ENCODE peak calls at places on chromosomes 11 and 22, in ten cellular contexts. One of them, this sample, is unnamed.

GRCh38 chr11:34276465-34276864 is 81.3 kb downstream of the ABTB2 start:
- DNase-seq in kidney glomerular epithelial cell: no peak
- DNase-seq in NK-92 treated with Interleukin-12 subunit alpha and Interleukin-12 subunit beta, amount 100 ng/mL, for 24 hours: no peak
- DNase-seq in GM12864: no peak
- DNase-seq in M059J: no peak
- DNase-seq in K562: no peak
- DNase-seq in activated naive CD8-positive, alpha-beta T cell treated with anti-CD3 and anti-CD28 coated beads, Interleukin-2, amount 50 U/mL, for 24 hours: no peak
- DNase-seq in D341Med: no peak
- DNase-seq in activated CD4-positive, alpha-beta T cell treated with anti-CD3 and anti-CD28 coated beads, Interleukin-2, amount 10 ng/mL, durations not matched to agents 7 days and 5 days: no peak
- DNase-seq in fibroblast of lung: no peak
- DNase-seq in this sample: no peak

GRCh38 chr11:122642971-122643370 is 12.6 kb upstream of the UBASH3B start:
- DNase-seq in activated naive CD8-positive, alpha-beta T cell treated with anti-CD3 and anti-CD28 coated beads, Interleukin-2, amount 50 U/mL, for 24 hours: no peak
- DNase-seq in K562: no peak
- DNase-seq in M059J: peak
- DNase-seq in fibroblast of lung: no peak
- DNase-seq in D341Med: no peak
- DNase-seq in kidney glomerular epithelial cell: peak
- DNase-seq in GM12864: no peak
- DNase-seq in activated CD4-positive, alpha-beta T cell treated with anti-CD3 and anti-CD28 coated beads, Interleukin-2, amount 10 ng/mL, durations not matched to agents 7 days and 5 days: no peak
- DNase-seq in NK-92 treated with Interleukin-12 subunit alpha and Interleukin-12 subunit beta, amount 100 ng/mL, for 24 hours: no peak
- DNase-seq in this sample: peak

GRCh38 chr11:118436639-118437045 is 350 bp downstream of the KMT2A start:
- DNase-seq in activated CD4-positive, alpha-beta T cell treated with anti-CD3 and anti-CD28 coated beads, Interleukin-2, amount 10 ng/mL, durations not matched to agents 7 days and 5 days: peak
- DNase-seq in fibroblast of lung: no peak
- DNase-seq in M059J: peak
- DNase-seq in K562: no peak
- DNase-seq in GM12864: no peak
- DNase-seq in activated naive CD8-positive, alpha-beta T cell treated with anti-CD3 and anti-CD28 coated beads, Interleukin-2, amount 50 U/mL, for 24 hours: peak
- DNase-seq in D341Med: no peak
- DNase-seq in kidney glomerular epithelial cell: no peak
- DNase-seq in NK-92 treated with Interleukin-12 subunit alpha and Interleukin-12 subunit beta, amount 100 ng/mL, for 24 hours: peak
- DNase-seq in this sample: peak

GRCh38 chr11:10926801-10927200 is 68.9 kb upstream of the ZBED5 start:
- DNase-seq in fibroblast of lung: no peak
- DNase-seq in D341Med: no peak
- DNase-seq in NK-92 treated with Interleukin-12 subunit alpha and Interleukin-12 subunit beta, amount 100 ng/mL, for 24 hours: no peak
- DNase-seq in GM12864: no peak
- DNase-seq in M059J: peak
- DNase-seq in activated naive CD8-positive, alpha-beta T cell treated with anti-CD3 and anti-CD28 coated beads, Interleukin-2, amount 50 U/mL, for 24 hours: no peak
- DNase-seq in kidney glomerular epithelial cell: peak
- DNase-seq in activated CD4-positive, alpha-beta T cell treated with anti-CD3 and anti-CD28 coated beads, Interleukin-2, amount 10 ng/mL, durations not matched to agents 7 days and 5 days: no peak
- DNase-seq in K562: no peak
- DNase-seq in this sample: peak

GRCh38 chr22:38823076-38823475 is 20.8 kb downstream of the NPTXR start:
- DNase-seq in fibroblast of lung: no peak
- DNase-seq in GM12864: no peak
- DNase-seq in NK-92 treated with Interleukin-12 subunit alpha and Interleukin-12 subunit beta, amount 100 ng/mL, for 24 hours: no peak
- DNase-seq in activated naive CD8-positive, alpha-beta T cell treated with anti-CD3 and anti-CD28 coated beads, Interleukin-2, amount 50 U/mL, for 24 hours: no peak
- DNase-seq in activated CD4-positive, alpha-beta T cell treated with anti-CD3 and anti-CD28 coated beads, Interleukin-2, amount 10 ng/mL, durations not matched to agents 7 days and 5 days: no peak
- DNase-seq in K562: no peak
- DNase-seq in kidney glomerular epithelial cell: no peak
- DNase-seq in M059J: no peak
- DNase-seq in D341Med: no peak
- DNase-seq in this sample: no peak

GRCh38 chr11:114762437-114762836 is 84.1 kb downstream of the NXPE2 start:
- DNase-seq in fibroblast of lung: peak
- DNase-seq in M059J: peak
- DNase-seq in NK-92 treated with Interleukin-12 subunit alpha and Interleukin-12 subunit beta, amount 100 ng/mL, for 24 hours: no peak
- DNase-seq in K562: peak
- DNase-seq in activated CD4-positive, alpha-beta T cell treated with anti-CD3 and anti-CD28 coated beads, Interleukin-2, amount 10 ng/mL, durations not matched to agents 7 days and 5 days: no peak
- DNase-seq in GM12864: no peak
- DNase-seq in activated naive CD8-positive, alpha-beta T cell treated with anti-CD3 and anti-CD28 coated beads, Interleukin-2, amount 50 U/mL, for 24 hours: peak
- DNase-seq in kidney glomerular epithelial cell: peak
- DNase-seq in D341Med: peak
- DNase-seq in this sample: peak

GRCh38 chr11:113289341-113290187 is 24.8 kb upstream of the TTC12 start:
- DNase-seq in kidney glomerular epithelial cell: no peak
- DNase-seq in NK-92 treated with Interleukin-12 subunit alpha and Interleukin-12 subunit beta, amount 100 ng/mL, for 24 hours: peak
- DNase-seq in M059J: peak
- DNase-seq in activated CD4-positive, alpha-beta T cell treated with anti-CD3 and anti-CD28 coated beads, Interleukin-2, amount 10 ng/mL, durations not matched to agents 7 days and 5 days: peak
- DNase-seq in GM12864: peak
- DNase-seq in fibroblast of lung: peak
- DNase-seq in D341Med: peak
- DNase-seq in K562: peak
- DNase-seq in activated naive CD8-positive, alpha-beta T cell treated with anti-CD3 and anti-CD28 coated beads, Interleukin-2, amount 50 U/mL, for 24 hours: peak
- DNase-seq in this sample: peak

GRCh38 chr11:15199693-15200092 is 85.0 kb downstream of the INSC start:
- DNase-seq in kidney glomerular epithelial cell: peak
- DNase-seq in activated CD4-positive, alpha-beta T cell treated with anti-CD3 and anti-CD28 coated beads, Interleukin-2, amount 10 ng/mL, durations not matched to agents 7 days and 5 days: no peak
- DNase-seq in K562: no peak
- DNase-seq in fibroblast of lung: no peak
- DNase-seq in M059J: peak
- DNase-seq in NK-92 treated with Interleukin-12 subunit alpha and Interleukin-12 subunit beta, amount 100 ng/mL, for 24 hours: no peak
- DNase-seq in GM12864: no peak
- DNase-seq in D341Med: no peak
- DNase-seq in activated naive CD8-positive, alpha-beta T cell treated with anti-CD3 and anti-CD28 coated beads, Interleukin-2, amount 50 U/mL, for 24 hours: no peak
- DNase-seq in this sample: peak

GRCh38 chr11:35796542-35796941 is 134.0 kb downstream of the TRIM44 start:
- DNase-seq in K562: no peak
- DNase-seq in NK-92 treated with Interleukin-12 subunit alpha and Interleukin-12 subunit beta, amount 100 ng/mL, for 24 hours: no peak
- DNase-seq in D341Med: no peak
- DNase-seq in activated naive CD8-positive, alpha-beta T cell treated with anti-CD3 and anti-CD28 coated beads, Interleukin-2, amount 50 U/mL, for 24 hours: no peak
- DNase-seq in kidney glomerular epithelial cell: no peak
- DNase-seq in M059J: peak
- DNase-seq in GM12864: no peak
- DNase-seq in activated CD4-positive, alpha-beta T cell treated with anti-CD3 and anti-CD28 coated beads, Interleukin-2, amount 10 ng/mL, durations not matched to agents 7 days and 5 days: no peak
- DNase-seq in fibroblast of lung: no peak
- DNase-seq in this sample: peak

GRCh38 chr11:34570584-34570983 is 50.3 kb upstream of the EHF start:
- DNase-seq in activated CD4-positive, alpha-beta T cell treated with anti-CD3 and anti-CD28 coated beads, Interleukin-2, amount 10 ng/mL, durations not matched to agents 7 days and 5 days: no peak
- DNase-seq in NK-92 treated with Interleukin-12 subunit alpha and Interleukin-12 subunit beta, amount 100 ng/mL, for 24 hours: no peak
- DNase-seq in M059J: peak
- DNase-seq in activated naive CD8-positive, alpha-beta T cell treated with anti-CD3 and anti-CD28 coated beads, Interleukin-2, amount 50 U/mL, for 24 hours: peak
- DNase-seq in fibroblast of lung: no peak
- DNase-seq in K562: no peak
- DNase-seq in GM12864: no peak
- DNase-seq in kidney glomerular epithelial cell: no peak
- DNase-seq in D341Med: no peak
- DNase-seq in this sample: no peak

GRCh38 chr22:46171940-46172339 is 21.6 kb downstream of the PPARA start:
- DNase-seq in M059J: peak
- DNase-seq in fibroblast of lung: peak
- DNase-seq in kidney glomerular epithelial cell: no peak
- DNase-seq in K562: no peak
- DNase-seq in D341Med: no peak
- DNase-seq in GM12864: no peak
- DNase-seq in activated CD4-positive, alpha-beta T cell treated with anti-CD3 and anti-CD28 coated beads, Interleukin-2, amount 10 ng/mL, durations not matched to agents 7 days and 5 days: no peak
- DNase-seq in NK-92 treated with Interleukin-12 subunit alpha and Interleukin-12 subunit beta, amount 100 ng/mL, for 24 hours: no peak
- DNase-seq in activated naive CD8-positive, alpha-beta T cell treated with anti-CD3 and anti-CD28 coated beads, Interleukin-2, amount 50 U/mL, for 24 hours: no peak
- DNase-seq in this sample: peak

GRCh38 chr11:72814831-72815618 is 814 bp downstream of the ATG16L2 start:
- DNase-seq in GM12864: no peak
- DNase-seq in activated CD4-positive, alpha-beta T cell treated with anti-CD3 and anti-CD28 coated beads, Interleukin-2, amount 10 ng/mL, durations not matched to agents 7 days and 5 days: peak
- DNase-seq in activated naive CD8-positive, alpha-beta T cell treated with anti-CD3 and anti-CD28 coated beads, Interleukin-2, amount 50 U/mL, for 24 hours: peak
- DNase-seq in fibroblast of lung: peak
- DNase-seq in K562: peak
- DNase-seq in D341Med: peak
- DNase-seq in M059J: peak
- DNase-seq in kidney glomerular epithelial cell: peak
- DNase-seq in NK-92 treated with Interleukin-12 subunit alpha and Interleukin-12 subunit beta, amount 100 ng/mL, for 24 hours: peak
- DNase-seq in this sample: peak

GRCh38 chr11:47550288-47551052 is 2.5 kb downstream of the CELF1 start:
- DNase-seq in fibroblast of lung: peak
- DNase-seq in K562: no peak
- DNase-seq in M059J: no peak
- DNase-seq in activated CD4-positive, alpha-beta T cell treated with anti-CD3 and anti-CD28 coated beads, Interleukin-2, amount 10 ng/mL, durations not matched to agents 7 days and 5 days: no peak
- DNase-seq in GM12864: no peak
- DNase-seq in kidney glomerular epithelial cell: no peak
- DNase-seq in NK-92 treated with Interleukin-12 subunit alpha and Interleukin-12 subunit beta, amount 100 ng/mL, for 24 hours: no peak
- DNase-seq in activated naive CD8-positive, alpha-beta T cell treated with anti-CD3 and anti-CD28 coated beads, Interleukin-2, amount 50 U/mL, for 24 hours: no peak
- DNase-seq in D341Med: no peak
- DNase-seq in this sample: peak

GRCh38 chr22:46136539-46137217 is 13.6 kb upstream of the PPARA start:
- DNase-seq in K562: no peak
- DNase-seq in activated naive CD8-positive, alpha-beta T cell treated with anti-CD3 and anti-CD28 coated beads, Interleukin-2, amount 50 U/mL, for 24 hours: no peak
- DNase-seq in GM12864: no peak
- DNase-seq in fibroblast of lung: no peak
- DNase-seq in kidney glomerular epithelial cell: no peak
- DNase-seq in NK-92 treated with Interleukin-12 subunit alpha and Interleukin-12 subunit beta, amount 100 ng/mL, for 24 hours: no peak
- DNase-seq in D341Med: no peak
- DNase-seq in activated CD4-positive, alpha-beta T cell treated with anti-CD3 and anti-CD28 coated beads, Interleukin-2, amount 10 ng/mL, durations not matched to agents 7 days and 5 days: no peak
- DNase-seq in M059J: no peak
- DNase-seq in this sample: no peak

GRCh38 chr11:102225689-102226562 is 91.4 kb upstream of the BIRC3 start:
- DNase-seq in D341Med: no peak
- DNase-seq in NK-92 treated with Interleukin-12 subunit alpha and Interleukin-12 subunit beta, amount 100 ng/mL, for 24 hours: no peak
- DNase-seq in activated CD4-positive, alpha-beta T cell treated with anti-CD3 and anti-CD28 coated beads, Interleukin-2, amount 10 ng/mL, durations not matched to agents 7 days and 5 days: no peak
- DNase-seq in GM12864: no peak
- DNase-seq in fibroblast of lung: peak
- DNase-seq in activated naive CD8-positive, alpha-beta T cell treated with anti-CD3 and anti-CD28 coated beads, Interleukin-2, amount 50 U/mL, for 24 hours: no peak
- DNase-seq in kidney glomerular epithelial cell: peak
- DNase-seq in M059J: peak
- DNase-seq in K562: no peak
- DNase-seq in this sample: peak

GRCh38 chr11:64935634-64936081 is at the start of gene GPHA2:
- DNase-seq in activated naive CD8-positive, alpha-beta T cell treated with anti-CD3 and anti-CD28 coated beads, Interleukin-2, amount 50 U/mL, for 24 hours: no peak
- DNase-seq in D341Med: no peak
- DNase-seq in activated CD4-positive, alpha-beta T cell treated with anti-CD3 and anti-CD28 coated beads, Interleukin-2, amount 10 ng/mL, durations not matched to agents 7 days and 5 days: no peak
- DNase-seq in M059J: no peak
- DNase-seq in kidney glomerular epithelial cell: no peak
- DNase-seq in fibroblast of lung: peak
- DNase-seq in K562: peak
- DNase-seq in GM12864: no peak
- DNase-seq in NK-92 treated with Interleukin-12 subunit alpha and Interleukin-12 subunit beta, amount 100 ng/mL, for 24 hours: no peak
- DNase-seq in this sample: peak

GRCh38 chr22:19607198-19608113 is 83.2 kb upstream of the CLDN5 start:
- DNase-seq in activated naive CD8-positive, alpha-beta T cell treated with anti-CD3 and anti-CD28 coated beads, Interleukin-2, amount 50 U/mL, for 24 hours: peak
- DNase-seq in GM12864: no peak
- DNase-seq in fibroblast of lung: no peak
- DNase-seq in D341Med: no peak
- DNase-seq in NK-92 treated with Interleukin-12 subunit alpha and Interleukin-12 subunit beta, amount 100 ng/mL, for 24 hours: no peak
- DNase-seq in activated CD4-positive, alpha-beta T cell treated with anti-CD3 and anti-CD28 coated beads, Interleukin-2, amount 10 ng/mL, durations not matched to agents 7 days and 5 days: peak
- DNase-seq in kidney glomerular epithelial cell: no peak
- DNase-seq in M059J: no peak
- DNase-seq in K562: no peak
- DNase-seq in this sample: no peak

GRCh38 chr11:82631722-82632630 is 101.7 kb downstream of the FAM181B start:
- DNase-seq in fibroblast of lung: peak
- DNase-seq in kidney glomerular epithelial cell: peak
- DNase-seq in K562: no peak
- DNase-seq in NK-92 treated with Interleukin-12 subunit alpha and Interleukin-12 subunit beta, amount 100 ng/mL, for 24 hours: no peak
- DNase-seq in GM12864: peak
- DNase-seq in D341Med: no peak
- DNase-seq in activated naive CD8-positive, alpha-beta T cell treated with anti-CD3 and anti-CD28 coated beads, Interleukin-2, amount 50 U/mL, for 24 hours: no peak
- DNase-seq in activated CD4-positive, alpha-beta T cell treated with anti-CD3 and anti-CD28 coated beads, Interleukin-2, amount 10 ng/mL, durations not matched to agents 7 days and 5 days: no peak
- DNase-seq in M059J: peak
- DNase-seq in this sample: peak

GRCh38 chr11:124602751-124603150 is 8.5 kb upstream of the PANX3 start:
- DNase-seq in activated CD4-positive, alpha-beta T cell treated with anti-CD3 and anti-CD28 coated beads, Interleukin-2, amount 10 ng/mL, durations not matched to agents 7 days and 5 days: no peak
- DNase-seq in kidney glomerular epithelial cell: no peak
- DNase-seq in M059J: peak
- DNase-seq in K562: no peak
- DNase-seq in D341Med: no peak
- DNase-seq in fibroblast of lung: no peak
- DNase-seq in activated naive CD8-positive, alpha-beta T cell treated with anti-CD3 and anti-CD28 coated beads, Interleukin-2, amount 50 U/mL, for 24 hours: no peak
- DNase-seq in GM12864: no peak
- DNase-seq in NK-92 treated with Interleukin-12 subunit alpha and Interleukin-12 subunit beta, amount 100 ng/mL, for 24 hours: no peak
- DNase-seq in this sample: peak

GRCh38 chr11:940496-941135 is 14.9 kb downstream of the AP2A2 start:
- DNase-seq in activated CD4-positive, alpha-beta T cell treated with anti-CD3 and anti-CD28 coated beads, Interleukin-2, amount 10 ng/mL, durations not matched to agents 7 days and 5 days: no peak
- DNase-seq in K562: no peak
- DNase-seq in D341Med: no peak
- DNase-seq in kidney glomerular epithelial cell: no peak
- DNase-seq in fibroblast of lung: no peak
- DNase-seq in activated naive CD8-positive, alpha-beta T cell treated with anti-CD3 and anti-CD28 coated beads, Interleukin-2, amount 50 U/mL, for 24 hours: no peak
- DNase-seq in GM12864: no peak
- DNase-seq in NK-92 treated with Interleukin-12 subunit alpha and Interleukin-12 subunit beta, amount 100 ng/mL, for 24 hours: no peak
- DNase-seq in M059J: no peak
- DNase-seq in this sample: no peak

GRCh38 chr11:20154381-20154780 is 5.9 kb downstream of the DBX1 start:
- DNase-seq in NK-92 treated with Interleukin-12 subunit alpha and Interleukin-12 subunit beta, amount 100 ng/mL, for 24 hours: no peak
- DNase-seq in M059J: peak
- DNase-seq in kidney glomerular epithelial cell: no peak
- DNase-seq in fibroblast of lung: no peak
- DNase-seq in D341Med: no peak
- DNase-seq in activated CD4-positive, alpha-beta T cell treated with anti-CD3 and anti-CD28 coated beads, Interleukin-2, amount 10 ng/mL, durations not matched to agents 7 days and 5 days: no peak
- DNase-seq in GM12864: no peak
- DNase-seq in K562: no peak
- DNase-seq in activated naive CD8-positive, alpha-beta T cell treated with anti-CD3 and anti-CD28 coated beads, Interleukin-2, amount 50 U/mL, for 24 hours: no peak
- DNase-seq in this sample: peak

GRCh38 chr11:69587454-69588081 is 53.4 kb upstream of the CCND1 start:
- DNase-seq in activated CD4-positive, alpha-beta T cell treated with anti-CD3 and anti-CD28 coated beads, Interleukin-2, amount 10 ng/mL, durations not matched to agents 7 days and 5 days: no peak
- DNase-seq in M059J: peak
- DNase-seq in NK-92 treated with Interleukin-12 subunit alpha and Interleukin-12 subunit beta, amount 100 ng/mL, for 24 hours: no peak
- DNase-seq in K562: no peak
- DNase-seq in activated naive CD8-positive, alpha-beta T cell treated with anti-CD3 and anti-CD28 coated beads, Interleukin-2, amount 50 U/mL, for 24 hours: no peak
- DNase-seq in fibroblast of lung: no peak
- DNase-seq in GM12864: no peak
- DNase-seq in D341Med: no peak
- DNase-seq in kidney glomerular epithelial cell: peak
- DNase-seq in this sample: peak

GRCh38 chr11:22169833-22170232 is 23.1 kb upstream of the ANO5 start:
- DNase-seq in GM12864: no peak
- DNase-seq in M059J: no peak
- DNase-seq in K562: no peak
- DNase-seq in fibroblast of lung: no peak
- DNase-seq in activated CD4-positive, alpha-beta T cell treated with anti-CD3 and anti-CD28 coated beads, Interleukin-2, amount 10 ng/mL, durations not matched to agents 7 days and 5 days: no peak
- DNase-seq in activated naive CD8-positive, alpha-beta T cell treated with anti-CD3 and anti-CD28 coated beads, Interleukin-2, amount 50 U/mL, for 24 hours: no peak
- DNase-seq in D341Med: no peak
- DNase-seq in kidney glomerular epithelial cell: peak
- DNase-seq in NK-92 treated with Interleukin-12 subunit alpha and Interleukin-12 subunit beta, amount 100 ng/mL, for 24 hours: no peak
- DNase-seq in this sample: peak

GRCh38 chr11:1729692-1730011 is 20.7 kb downstream of the IFITM10 start:
- DNase-seq in activated naive CD8-positive, alpha-beta T cell treated with anti-CD3 and anti-CD28 coated beads, Interleukin-2, amount 50 U/mL, for 24 hours: no peak
- DNase-seq in kidney glomerular epithelial cell: no peak
- DNase-seq in M059J: peak
- DNase-seq in K562: no peak
- DNase-seq in NK-92 treated with Interleukin-12 subunit alpha and Interleukin-12 subunit beta, amount 100 ng/mL, for 24 hours: no peak
- DNase-seq in activated CD4-positive, alpha-beta T cell treated with anti-CD3 and anti-CD28 coated beads, Interleukin-2, amount 10 ng/mL, durations not matched to agents 7 days and 5 days: no peak
- DNase-seq in D341Med: no peak
- DNase-seq in GM12864: no peak
- DNase-seq in fibroblast of lung: no peak
- DNase-seq in this sample: peak

GRCh38 chr11:85947431-85948272 is 92.5 kb downstream of the CCDC83 start:
- DNase-seq in K562: no peak
- DNase-seq in kidney glomerular epithelial cell: peak
- DNase-seq in fibroblast of lung: peak
- DNase-seq in NK-92 treated with Interleukin-12 subunit alpha and Interleukin-12 subunit beta, amount 100 ng/mL, for 24 hours: peak
- DNase-seq in activated CD4-positive, alpha-beta T cell treated with anti-CD3 and anti-CD28 coated beads, Interleukin-2, amount 10 ng/mL, durations not matched to agents 7 days and 5 days: no peak
- DNase-seq in GM12864: no peak
- DNase-seq in D341Med: no peak
- DNase-seq in M059J: peak
- DNase-seq in activated naive CD8-positive, alpha-beta T cell treated with anti-CD3 and anti-CD28 coated beads, Interleukin-2, amount 50 U/mL, for 24 hours: peak
- DNase-seq in this sample: peak

GRCh38 chr11:75561426-75562047 is 516 bp upstream of the SERPINH1 start:
- DNase-seq in D341Med: no peak
- DNase-seq in GM12864: no peak
- DNase-seq in activated naive CD8-positive, alpha-beta T cell treated with anti-CD3 and anti-CD28 coated beads, Interleukin-2, amount 50 U/mL, for 24 hours: no peak
- DNase-seq in activated CD4-positive, alpha-beta T cell treated with anti-CD3 and anti-CD28 coated beads, Interleukin-2, amount 10 ng/mL, durations not matched to agents 7 days and 5 days: no peak
- DNase-seq in fibroblast of lung: no peak
- DNase-seq in K562: no peak
- DNase-seq in NK-92 treated with Interleukin-12 subunit alpha and Interleukin-12 subunit beta, amount 100 ng/mL, for 24 hours: no peak
- DNase-seq in M059J: no peak
- DNase-seq in kidney glomerular epithelial cell: no peak
- DNase-seq in this sample: peak

GRCh38 chr11:30143098-30143705 is 87.6 kb upstream of the FSHB start:
- DNase-seq in GM12864: peak
- DNase-seq in NK-92 treated with Interleukin-12 subunit alpha and Interleukin-12 subunit beta, amount 100 ng/mL, for 24 hours: no peak
- DNase-seq in D341Med: peak
- DNase-seq in K562: peak
- DNase-seq in activated CD4-positive, alpha-beta T cell treated with anti-CD3 and anti-CD28 coated beads, Interleukin-2, amount 10 ng/mL, durations not matched to agents 7 days and 5 days: no peak
- DNase-seq in M059J: peak
- DNase-seq in fibroblast of lung: peak
- DNase-seq in kidney glomerular epithelial cell: peak
- DNase-seq in activated naive CD8-positive, alpha-beta T cell treated with anti-CD3 and anti-CD28 coated beads, Interleukin-2, amount 50 U/mL, for 24 hours: no peak
- DNase-seq in this sample: peak

GRCh38 chr11:76801205-76801604 is 18.0 kb downstream of the TSKU start:
- DNase-seq in kidney glomerular epithelial cell: no peak
- DNase-seq in fibroblast of lung: no peak
- DNase-seq in M059J: no peak
- DNase-seq in D341Med: no peak
- DNase-seq in GM12864: no peak
- DNase-seq in K562: no peak
- DNase-seq in NK-92 treated with Interleukin-12 subunit alpha and Interleukin-12 subunit beta, amount 100 ng/mL, for 24 hours: no peak
- DNase-seq in activated CD4-positive, alpha-beta T cell treated with anti-CD3 and anti-CD28 coated beads, Interleukin-2, amount 10 ng/mL, durations not matched to agents 7 days and 5 days: peak
- DNase-seq in activated naive CD8-positive, alpha-beta T cell treated with anti-CD3 and anti-CD28 coated beads, Interleukin-2, amount 50 U/mL, for 24 hours: no peak
- DNase-seq in this sample: no peak